ENCODE peak calls at places on chromosome 19, in five cellular contexts. Q, N, H, R and I are unnamed samples.

GRCh38 chr19:6886272-6886671 is 1.1 kb upstream of the ADGRE1 start:
- DNase-seq in Q (no peak), N (no peak), H (no peak), R (no peak), I (no peak)

GRCh38 chr19:38506375-38506722 is 72.9 kb downstream of the RYR1 start:
- DNase-seq in Q (no peak), N (no peak), H (no peak), R (no peak), I (no peak)

GRCh38 chr19:1904385-1905070 is 671 bp upstream of the ADAT3 start:
- DNase-seq in Q (no peak), N (no peak), H (no peak), R (peak), I (no peak)

GRCh38 chr19:55285225-55285890 is 1.6 kb downstream of the BRSK1 start:
- DNase-seq in Q (no peak), N (no peak), H (no peak), R (no peak), I (no peak)

GRCh38 chr19:51441410-51442390 is 16.6 kb downstream of the SIGLEC8 start:
- DNase-seq in Q (peak), N (no peak), H (no peak), R (peak), I (no peak)

GRCh38 chr19:3136684-3137055 is 837 bp downstream of the GNA15 start:
- DNase-seq in Q (no peak), N (no peak), H (no peak), R (no peak), I (no peak)

GRCh38 chr19:27793128-27793643 is 1419.8 kb downstream of the UQCRFS1 start:
- DNase-seq in Q (peak), N (no peak), H (no peak), R (peak), I (peak)

GRCh38 chr19:46926201-46927071 is 65.6 kb downstream of the ARHGAP35 start:
- DNase-seq in Q (no peak), N (no peak), H (no peak), R (peak), I (no peak)

GRCh38 chr19:43777163-43777700 is 3.5 kb downstream of the KCNN4 start:
- DNase-seq in Q (peak), N (no peak), H (no peak), R (no peak), I (no peak)

GRCh38 chr19:50486823-50487515 is 10.3 kb upstream of the GARIN5A start:
- DNase-seq in Q (peak), N (no peak), H (no peak), R (peak), I (no peak)

GRCh38 chr19:21587117-21587461 is 81.7 kb downstream of the ZNF429 start:
- DNase-seq in Q (no peak), N (no peak), H (no peak), R (no peak), I (no peak)

GRCh38 chr19:4375164-4375619 is 25.2 kb downstream of the SH3GL1 start:
- DNase-seq in Q (no peak), N (no peak), H (no peak), R (peak), I (no peak)

GRCh38 chr19:58346961-58347929 is 6.0 kb downstream of the A1BG start:
- DNase-seq in Q (peak), N (no peak), H (no peak), R (no peak), I (peak)

GRCh38 chr19:49807174-49807830 is 5.8 kb downstream of the FUZ start:
- DNase-seq in Q (no peak), N (no peak), H (no peak), R (no peak), I (no peak)

GRCh38 chr19:14502334-14503092 is 6.6 kb upstream of the GIPC1 start:
- DNase-seq in Q (no peak), N (no peak), H (no peak), R (peak), I (no peak)

GRCh38 chr19:58387338-58388174 is 487 bp downstream of the RPS5 start:
- DNase-seq in Q (no peak), N (no peak), H (no peak), R (no peak), I (no peak)

GRCh38 chr19:4844348-4845179 is 13.1 kb upstream of the TICAM1 start:
- DNase-seq in Q (no peak), N (no peak), H (no peak), R (no peak), I (no peak)

GRCh38 chr19:10979950-10980349 is 19.1 kb downstream of the SMARCA4 start:
- DNase-seq in Q (no peak), N (no peak), H (no peak), R (no peak), I (no peak)
- TF ChIP-seq CTCF in Q (no peak), N (no peak), H (no peak), R (no peak), I (no peak)

GRCh38 chr19:17725422-17726078 is 6.3 kb downstream of the MAP1S start:
- DNase-seq in Q (peak), N (no peak), H (no peak), R (no peak), I (no peak)
- TF ChIP-seq CTCF in Q (peak), N (peak), H (no peak), R (peak), I (peak)

GRCh38 chr19:8580710-8581281 is 3.6 kb upstream of the MYO1F start:
- DNase-seq in Q (peak), N (no peak), H (peak), R (peak), I (peak)

GRCh38 chr19:8585057-8585893 is 8.0 kb upstream of the MYO1F start:
- DNase-seq in Q (no peak), N (no peak), H (no peak), R (no peak), I (no peak)

GRCh38 chr19:8589177-8589714 is 12.0 kb upstream of the MYO1F start:
- DNase-seq in Q (no peak), N (no peak), H (no peak), R (no peak), I (no peak)

GRCh38 chr19:8585894-8586750 is 8.9 kb upstream of the MYO1F start:
- DNase-seq in Q (peak), N (no peak), H (no peak), R (peak), I (no peak)
- TF ChIP-seq CTCF in Q (peak), N (peak), H (peak), R (peak), I (peak)

GRCh38 chr19:17950310-17951150 is 16.4 kb upstream of the KCNN1 start:
- DNase-seq in Q (peak), N (no peak), H (no peak), R (no peak), I (no peak)
- TF ChIP-seq CTCF in Q (no peak), N (no peak), H (no peak), R (no peak), I (no peak)

GRCh38 chr19:34851277-34851804 is 75.4 kb upstream of the ZNF30 start:
- DNase-seq in Q (no peak), N (no peak), H (no peak), R (peak), I (no peak)
- TF ChIP-seq CTCF in Q (no peak), N (no peak), H (no peak), R (peak), I (no peak)